ENCODE peak calls at places on chromosomes 2 and 18, in seven cellular contexts. P is stimulated activated CD4-positive, alpha-beta T cell treated with anti-CD3 and anti-CD28 coated beads, Interleukin-1b, Interleukin-23, amount 100 ng/mL, for 4 hours; S is progenitor cell of endocrine pancreas; O is B cell; H is occipital lobe; R is WTC11; G is midbrain. D is an unnamed sample.

GRCh38 chr2:24857741-24858140 is 62.3 kb downstream of the ADCY3 start:
- DNase-seq in H (no peak), S (no peak), R (no peak), O (no peak), P (no peak), G (no peak), D (no peak)

GRCh38 chr2:26721267-26722032 is 28.9 kb downstream of the KCNK3 start:
- DNase-seq in G (no peak), H (no peak), O (no peak), P (no peak), R (no peak), S (no peak), D (no peak)

GRCh38 chr2:217413193-217413592 is 553.3 kb upstream of the TNP1 start:
- DNase-seq in O (no peak), S (no peak), G (no peak), H (no peak), P (no peak), R (no peak), D (no peak)

GRCh38 chr2:45938649-45939511 is 287.4 kb downstream of the PRKCE start:
- DNase-seq in R (no peak), P (no peak), H (no peak), G (no peak), S (no peak), O (no peak), D (peak)

GRCh38 chr18:3447895-3448844 is 1.8 kb upstream of the TGIF1 start:
- DNase-seq in H (peak), O (peak), G (peak), R (peak), P (peak), S (peak), D (peak)

GRCh38 chr2:46913471-46914381 is 1.9 kb downstream of the MCFD2 start:
- DNase-seq in P (no peak), H (no peak), R (no peak), G (no peak), O (no peak), S (no peak), D (peak)

GRCh38 chr2:37232131-37232933 is 874 bp downstream of the NDUFAF7 start:
- DNase-seq in P (no peak), O (no peak), S (no peak), R (peak), H (peak), G (no peak), D (peak)

GRCh38 chr2:104849618-104850097 is 4.3 kb upstream of the POU3F3 start:
- DNase-seq in G (no peak), O (no peak), P (peak), R (peak), S (no peak), H (peak), D (no peak)

GRCh38 chr2:153235516-153235915 is 243.0 kb downstream of the RPRM start:
- DNase-seq in P (no peak), O (no peak), H (no peak), G (no peak), R (no peak), S (no peak), D (no peak)

GRCh38 chr2:168053676-168054075 is 193.7 kb downstream of the STK39 start:
- DNase-seq in R (no peak), O (no peak), S (no peak), G (no peak), P (no peak), H (no peak), D (no peak)

D was measured in HEK293T.